ENCODE peak calls at places on chromosomes 16 and 17, in ten cellular contexts. F is NCI-H1436; Y is GM12892; I is hippocampal formation; E is retina; V is activated T-helper 1 cell treated with anti-CD3 and anti-CD28 coated beads, Interleukin-12 subunit alpha, Interleukin-12 subunit beta, Interleukin-2, Interleukin-4 antibody, amounts not matched to agents 30 ng/mL and 10 ng/mL and 1 ng/mL, durations not matched to agents 14 hours and 24 hours and 36 hours; Q is fibroblast of pulmonary artery; L is activated B cell treated with CpG ODN at 0.5 μM for 24 hours; H is GM19239; G is HFFc6. W is an unnamed sample.

GRCh38 chr16:12405083-12405482 is 398.6 kb downstream of the CPPED1 start:
- DNase-seq in F (no peak), Y (no peak), I (no peak), E (no peak), V (no peak), Q (no peak), L (no peak), H (peak), G (no peak), W (no peak)

GRCh38 chr17:34246872-34247271 is 8.2 kb upstream of the CCL2 start:
- DNase-seq in F (no peak), Y (no peak), I (no peak), E (no peak), V (no peak), Q (no peak), L (no peak), H (no peak), G (no peak), W (no peak)

GRCh38 chr17:2892305-2892971 is 96.2 kb downstream of the RAP1GAP2 start:
- DNase-seq in F (no peak), Y (no peak), I (no peak), E (no peak), V (no peak), Q (peak), L (no peak), H (no peak), G (peak), W (no peak)

GRCh38 chr16:46748775-46749705 is 896 bp upstream of the MYLK3 start:
- DNase-seq in F (peak), Y (no peak), I (no peak), E (no peak), V (no peak), Q (no peak), L (no peak), H (no peak), G (no peak), W (peak)

GRCh38 chr17:30717290-30718098 is 107.0 kb downstream of the CRLF3 start:
- DNase-seq in F (no peak), Y (no peak), I (no peak), E (no peak), V (no peak), Q (no peak), L (no peak), H (no peak), G (no peak), W (peak)

GRCh38 chr17:29212681-29213121 is 32.5 kb upstream of the MYO18A start:
- DNase-seq in F (no peak), Y (no peak), I (peak), E (no peak), V (no peak), Q (no peak), L (no peak), H (no peak), G (peak), W (peak)

GRCh38 chr16:50473375-50473945 is 74.7 kb upstream of the NKD1 start:
- DNase-seq in F (no peak), Y (no peak), I (no peak), E (no peak), V (no peak), Q (peak), L (no peak), H (no peak), G (no peak), W (no peak)

GRCh38 chr17:74452027-74452840 is 14.2 kb upstream of the CD300A start:
- DNase-seq in F (no peak), Y (no peak), I (no peak), E (peak), V (no peak), Q (no peak), L (no peak), H (no peak), G (no peak), W (no peak)

GRCh38 chr16:86862596-86862995 is 284.2 kb downstream of the FOXL1 start:
- DNase-seq in F (no peak), Y (no peak), I (no peak), E (no peak), V (no peak), Q (no peak), L (no peak), H (no peak), G (no peak), W (no peak)

GRCh38 chr16:23464196-23464595 is 11.2 kb upstream of the COG7 start:
- DNase-seq in F (no peak), Y (no peak), I (peak), E (no peak), V (no peak), Q (no peak), L (no peak), H (no peak), G (no peak), W (peak)

GRCh38 chr17:41666336-41666680 is 22.4 kb upstream of the EIF1 start:
- DNase-seq in F (peak), Y (no peak), I (no peak), E (no peak), V (peak), Q (peak), L (no peak), H (no peak), G (no peak), W (no peak)

GRCh38 chr17:4527552-4527951 is 27.6 kb downstream of the MYBBP1A start:
- DNase-seq in F (no peak), Y (no peak), I (no peak), E (no peak), V (no peak), Q (no peak), L (no peak), H (no peak), G (no peak), W (no peak)

GRCh38 chr16:66977341-66978113 is 10.9 kb upstream of the CES4A start:
- DNase-seq in F (peak), Y (peak), I (peak), E (peak), V (peak), Q (peak), L (peak), H (peak), G (peak), W (peak)

GRCh38 chr16:85592700-85593502 is 20.2 kb upstream of the GSE1 start:
- DNase-seq in F (no peak), Y (no peak), I (no peak), E (peak), V (no peak), Q (no peak), L (no peak), H (no peak), G (no peak), W (no peak)

GRCh38 chr16:907819-908218 is 63.0 kb downstream of the LMF1 start:
- DNase-seq in F (no peak), Y (no peak), I (peak), E (no peak), V (no peak), Q (no peak), L (no peak), H (no peak), G (no peak), W (no peak)

GRCh38 chr17:38349097-38349904 is 2.3 kb upstream of the SOCS7 start:
- DNase-seq in F (peak), Y (no peak), I (peak), E (peak), V (peak), Q (peak), L (peak), H (peak), G (peak), W (peak)

GRCh38 chr17:82605939-82606600 is 42.2 kb downstream of the WDR45B start:
- DNase-seq in F (no peak), Y (no peak), I (no peak), E (no peak), V (no peak), Q (no peak), L (no peak), H (no peak), G (no peak), W (no peak)

GRCh38 chr16:75121949-75122568 is 5.5 kb upstream of the LDHD start:
- DNase-seq in F (no peak), Y (no peak), I (no peak), E (no peak), V (no peak), Q (no peak), L (no peak), H (no peak), G (no peak), W (no peak)

GRCh38 chr17:27458524-27458908 is 2.3 kb downstream of the KSR1 start:
- DNase-seq in F (no peak), Y (no peak), I (no peak), E (no peak), V (no peak), Q (no peak), L (no peak), H (no peak), G (no peak), W (no peak)